ENCODE peak calls at places on chromosomes 11 and 22, in nine cellular contexts. X is memory B cell; G is activated CD4-positive, alpha-beta T cell treated with anti-CD3 and anti-CD28 coated beads, Interleukin-2, amount 50 U/mL, for 48 hours; Q is renal cortical epithelial cell; B is glutamatergic neuron; I is stimulated activated CD4-positive, alpha-beta T cell treated with anti-CD3 and anti-CD28 coated beads, TNF-alpha, amount 100 ng/mL, for 4 hours; H is neuronal stem cell; D is HFFc6; J is activated gamma-delta T cell treated with Interleukin-2 at 50 U/mL for 16 hours. F is an unnamed sample.

GRCh38 chr11:22775248-22775647 is 54.4 kb downstream of the SVIP start:
- DNase-seq in I (no peak), X (no peak), D (no peak), Q (no peak), J (no peak), G (no peak), H (no peak), B (no peak), F (no peak)

GRCh38 chr22:40665312-40665711 is 14.0 kb upstream of the MCHR1 start:
- DNase-seq in G (no peak), D (peak), I (no peak), J (no peak), B (no peak), H (no peak), X (no peak), Q (no peak), F (no peak)

GRCh38 chr11:124670732-124671131 is 2.8 kb downstream of the SIAE start:
- DNase-seq in J (no peak), H (no peak), G (peak), X (no peak), B (no peak), D (no peak), I (peak), Q (no peak), F (no peak)

GRCh38 chr22:20979243-20979809 is 2.8 kb upstream of the LZTR1 start:
- DNase-seq in J (peak), G (peak), B (peak), Q (peak), D (no peak), X (peak), H (peak), I (peak), F (peak)

GRCh38 chr11:67615455-67616430 is 9.0 kb downstream of the NDUFV1 start:
- DNase-seq in H (no peak), J (no peak), I (no peak), Q (peak), X (no peak), D (no peak), G (peak), B (peak), F (peak)

GRCh38 chr11:65107078-65107477 is 4.6 kb upstream of the TM7SF2 start:
- DNase-seq in J (no peak), B (no peak), G (no peak), Q (no peak), D (no peak), X (no peak), I (no peak), H (no peak), F (no peak)

GRCh38 chr11:58576792-58577440 is 1.3 kb upstream of the LPXN start:
- DNase-seq in D (peak), B (no peak), G (no peak), X (no peak), Q (peak), I (no peak), J (no peak), H (no peak), F (no peak)

GRCh38 chr11:20102393-20102792 is 57.9 kb downstream of the DBX1 start:
- DNase-seq in X (no peak), J (no peak), G (no peak), B (no peak), Q (no peak), H (no peak), D (no peak), I (no peak), F (no peak)

GRCh38 chr11:3831378-3832239 is 9.2 kb downstream of the RHOG start:
- DNase-seq in I (no peak), X (no peak), H (no peak), B (no peak), G (peak), Q (no peak), D (no peak), J (no peak), F (no peak)

GRCh38 chr11:77351281-77351905 is 49.9 kb upstream of the GDPD4 start:
- DNase-seq in X (no peak), J (no peak), G (no peak), D (no peak), Q (no peak), H (no peak), I (no peak), B (no peak), F (no peak)

GRCh38 chr11:18927550-18928322 is 11.5 kb downstream of the MRGPRX1 start:
- DNase-seq in D (no peak), I (no peak), G (no peak), Q (no peak), H (no peak), B (no peak), X (no peak), J (no peak), F (no peak)

GRCh38 chr11:84316866-84317560 is 1030.8 kb upstream of the CCDC90B start:
- DNase-seq in Q (peak), G (no peak), H (peak), J (no peak), I (no peak), X (no peak), D (no peak), B (peak), F (no peak)

GRCh38 chr22:50420581-50420980 is 54.3 kb downstream of the SBF1 start:
- DNase-seq in G (no peak), B (no peak), H (no peak), J (no peak), D (no peak), Q (no peak), X (no peak), I (no peak), F (no peak)

GRCh38 chr11:44752262-44752661 is 25.5 kb downstream of the TSPAN18 start:
- DNase-seq in G (no peak), B (no peak), X (no peak), I (no peak), H (no peak), J (no peak), Q (no peak), D (no peak), F (no peak)

GRCh38 chr11:117627259-117627658 is 169.8 kb downstream of the DSCAML1 start:
- DNase-seq in X (no peak), D (no peak), H (no peak), B (peak), I (no peak), G (no peak), J (no peak), Q (no peak), F (no peak)

GRCh38 chr11:72834905-72835304 is 20.7 kb downstream of the ATG16L2 start:
- DNase-seq in B (no peak), H (no peak), G (no peak), I (no peak), J (no peak), Q (no peak), D (no peak), X (no peak), F (no peak)

GRCh38 chr11:73576226-73576625 is 21.7 kb downstream of the FAM168A start:
- DNase-seq in B (no peak), X (no peak), J (no peak), G (no peak), H (peak), D (no peak), Q (no peak), I (no peak), F (no peak)

GRCh38 chr11:110317516-110317932 is 21.1 kb upstream of the RDX start:
- DNase-seq in J (no peak), Q (peak), I (no peak), B (no peak), D (no peak), G (no peak), H (no peak), X (no peak), F (no peak)

GRCh38 chr11:119339581-119340334 is 925 bp downstream of the C1QTNF5 start:
- DNase-seq in D (no peak), X (no peak), H (peak), J (no peak), G (no peak), Q (no peak), B (peak), I (no peak), F (no peak)

GRCh38 chr11:66068154-66068821 is 1.8 kb upstream of the PACS1 start:
- DNase-seq in G (peak), H (peak), X (peak), B (peak), D (peak), J (peak), I (peak), Q (peak), F (peak)

GRCh38 chr11:47071341-47071740 is 105.3 kb downstream of the ARFGAP2 start:
- DNase-seq in Q (no peak), B (no peak), G (no peak), D (no peak), X (no peak), I (no peak), H (no peak), J (no peak), F (no peak)

GRCh38 chr22:22720201-22720723 is 75.8 kb downstream of the GGTLC2 start:
- DNase-seq in H (peak), D (peak), J (peak), X (peak), B (peak), G (peak), I (no peak), Q (peak), F (no peak)

GRCh38 chr22:37383342-37383741 is 43.9 kb downstream of the ELFN2 start:
- DNase-seq in I (no peak), B (no peak), D (no peak), Q (no peak), H (no peak), J (no peak), X (no peak), G (no peak), F (no peak)

GRCh38 chr11:69240332-69241074 is 53.5 kb upstream of the MYEOV start:
- DNase-seq in J (no peak), I (no peak), B (no peak), H (no peak), Q (no peak), X (no peak), G (peak), D (peak), F (peak)

GRCh38 chr11:79018371-79018849 is 422.4 kb downstream of the TENM4 start:
- DNase-seq in X (no peak), B (no peak), H (no peak), I (no peak), D (peak), J (no peak), G (no peak), Q (peak), F (no peak)

GRCh38 chr11:74141274-74141695 is 29.5 kb downstream of the C2CD3 start:
- DNase-seq in G (no peak), Q (peak), B (no peak), X (no peak), D (peak), H (no peak), J (no peak), I (no peak), F (no peak)

GRCh38 chr11:73260127-73260457 is 12.0 kb upstream of the P2RY6 start:
- DNase-seq in X (no peak), G (no peak), Q (no peak), I (no peak), D (no peak), J (no peak), B (no peak), H (no peak), F (peak)

GRCh38 chr11:12765428-12765827 is 91.2 kb downstream of the TEAD1 start:
- DNase-seq in X (no peak), Q (no peak), J (no peak), D (no peak), I (no peak), H (no peak), G (no peak), B (peak), F (no peak)

GRCh38 chr11:106162190-106162589 is 84.7 kb downstream of the AASDHPPT start:
- DNase-seq in H (no peak), X (no peak), Q (peak), I (no peak), G (no peak), D (no peak), B (no peak), J (no peak), F (no peak)

GRCh38 chr11:119694334-119694733 is 34.7 kb downstream of the NECTIN1 start:
- DNase-seq in I (no peak), B (no peak), Q (peak), J (no peak), H (no peak), D (no peak), G (no peak), X (no peak), F (peak)

GRCh38 chr11:8839957-8840945 is 70.7 kb upstream of the AKIP1 start:
- DNase-seq in G (peak), H (peak), Q (peak), I (no peak), B (no peak), X (no peak), D (no peak), J (no peak), F (peak)

GRCh38 chr11:33942954-33943353 is 51.1 kb upstream of the LMO2 start:
- DNase-seq in D (peak), B (no peak), J (no peak), G (no peak), I (no peak), Q (peak), X (no peak), H (no peak), F (no peak)

GRCh38 chr22:19568337-19569311 is 44.4 kb upstream of the CLDN5 start:
- DNase-seq in B (no peak), Q (peak), H (no peak), X (no peak), D (peak), G (no peak), I (no peak), J (no peak), F (no peak)

GRCh38 chr11:18203723-18204122 is 31.1 kb downstream of the MRGPRX4 start:
- DNase-seq in I (no peak), G (no peak), H (peak), J (no peak), X (no peak), Q (no peak), B (peak), D (no peak), F (no peak)

F was measured in left lobe of liver.